ENCODE peak calls at places on chromosome 11, in four cellular contexts. Y is sigmoid colon; J is activated CD8-positive, alpha-beta T cell treated with anti-CD3 and anti-CD28 coated beads for 36 hours; A is B cell. O is an unnamed sample.

GRCh38 chr11:132943737-132944556 is 588.4 kb downstream of the OPCML start:
- DNase-seq in Y (no peak), A (no peak), J (no peak), O (no peak)

GRCh38 chr11:76888989-76889388 is 28.3 kb downstream of the ACER3 start:
- DNase-seq in Y (no peak), A (no peak), J (no peak), O (no peak)

GRCh38 chr11:8671242-8671641 is 11.2 kb downstream of the TRIM66 start:
- DNase-seq in A (no peak), J (no peak), Y (peak; percentile 86), O (no peak)

GRCh38 chr11:118060879-118061278 is 16.0 kb upstream of the TMPRSS4 start:
- DNase-seq in Y (peak; percentile 64), J (no peak), A (no peak), O (no peak)

GRCh38 chr11:72225411-72225951 is 914 bp downstream of the INPPL1 start:
- DNase-seq in Y (peak; percentile 64), A (peak; percentile 52), J (peak; percentile 61), O (no peak)

GRCh38 chr11:95790123-95790932 is at the start of gene CEP57:
- DNase-seq in A (peak; percentile 93), J (peak; percentile 98), Y (peak; percentile 98), O (peak; percentile 96)

GRCh38 chr11:34160049-34160721 is 54.8 kb downstream of the NAT10 start:
- DNase-seq in J (no peak), Y (no peak), A (no peak), O (no peak)

GRCh38 chr11:70842256-70842655 is 410.1 kb downstream of the SHANK2 start:
- DNase-seq in A (no peak), J (no peak), Y (no peak), O (no peak)

GRCh38 chr11:116775975-116776374 is 3.2 kb upstream of the BUD13 start:
- DNase-seq in J (no peak), Y (no peak), A (no peak), O (no peak)

GRCh38 chr11:71247551-71248250 is 4.7 kb downstream of the SHANK2 start:
- DNase-seq in J (no peak), A (no peak), Y (peak; percentile 54), O (peak; percentile 73)

GRCh38 chr11:88474655-88475054 is 137.1 kb upstream of the CTSC start:
- DNase-seq in A (no peak), J (no peak), Y (no peak), O (no peak)

GRCh38 chr11:67496113-67496512 is 9.1 kb downstream of the PITPNM1 start:
- DNase-seq in J (no peak), A (no peak), Y (no peak), O (no peak)

GRCh38 chr11:111069076-111069475 is 176.4 kb upstream of the POU2AF2 start:
- DNase-seq in A (no peak), J (no peak), Y (no peak), O (no peak)

GRCh38 chr11:68470304-68470811 is 9.8 kb downstream of the PPP6R3 start:
- DNase-seq in J (peak; percentile 12), Y (no peak), A (no peak), O (no peak)

GRCh38 chr11:94302806-94303205 is 1.6 kb upstream of the IZUMO1R start:
- DNase-seq in A (no peak), J (no peak), Y (no peak), O (no peak)
- TF ChIP-seq CTCF in A (no peak), J (no peak), Y (no peak), O (no peak)

DNA sequence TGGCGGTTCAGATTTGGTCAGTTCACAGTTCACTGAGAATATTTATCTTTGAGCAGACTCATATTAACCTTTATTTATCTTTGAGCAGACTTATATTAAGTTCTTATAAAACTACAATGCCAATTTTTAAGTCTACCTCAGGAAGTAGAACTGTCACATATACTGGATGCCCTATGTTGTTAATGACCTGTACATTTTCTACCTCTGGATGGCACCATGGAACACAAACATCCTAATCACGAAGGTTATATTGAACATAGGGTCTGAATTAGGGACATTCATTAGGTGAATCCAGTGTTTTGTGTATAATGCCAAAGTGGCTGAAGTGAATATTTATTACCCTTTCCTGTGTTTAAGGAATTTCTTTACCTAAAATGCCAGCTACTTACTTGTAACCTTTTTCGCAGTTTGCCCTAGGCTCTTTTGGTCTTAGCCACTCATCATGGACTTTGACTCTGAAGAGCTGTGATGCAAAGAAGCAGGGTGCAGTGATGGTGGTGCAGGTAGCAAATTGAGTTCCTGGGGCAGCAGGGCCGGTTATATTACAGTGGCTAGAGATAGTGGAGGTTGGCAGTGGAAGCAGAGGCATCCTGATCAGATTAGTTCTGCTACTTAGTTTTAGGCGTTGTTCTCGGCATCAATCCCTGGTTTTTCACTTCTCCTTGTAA is 71.8 kb downstream of the STIM1 start:
- DNase-seq in J (no peak), A (no peak), Y (no peak), O (no peak)
- TF ChIP-seq CTCF in J (no peak), A (no peak), Y (no peak), O (peak; percentile 36)

DNA sequence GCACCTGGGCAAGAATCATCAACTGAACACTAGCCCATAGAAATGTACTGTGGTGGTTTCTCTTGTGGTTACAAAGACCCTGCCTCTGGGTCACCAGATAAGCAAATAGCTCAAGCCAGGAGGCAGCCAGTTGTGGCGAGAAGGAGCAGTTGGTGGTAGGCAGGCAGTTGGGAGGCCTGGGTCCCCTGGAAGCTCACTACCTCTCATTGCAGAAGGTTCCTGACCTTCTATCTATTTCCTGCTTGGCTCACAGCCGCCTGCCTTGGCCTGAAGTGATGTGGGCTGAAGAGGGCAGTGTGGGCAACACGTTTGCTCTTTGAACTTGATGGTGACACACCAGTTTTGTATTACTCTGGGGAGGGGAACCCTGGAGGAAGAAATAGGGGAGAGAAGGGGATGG is 34.7 kb downstream of the NECTIN1 start:
- DNase-seq in Y (no peak), A (no peak), J (peak; percentile 35), O (no peak)
- TF ChIP-seq CTCF in Y (no peak), A (no peak), J (no peak), O (no peak)

GRCh38 chr11:90113541-90113940 is 20.9 kb upstream of the NAALAD2 start:
- DNase-seq in A (no peak), J (no peak), Y (no peak), O (no peak)
- TF ChIP-seq CTCF in A (peak; percentile 30), J (peak; percentile 38), Y (no peak), O (peak; percentile 82)

DNA sequence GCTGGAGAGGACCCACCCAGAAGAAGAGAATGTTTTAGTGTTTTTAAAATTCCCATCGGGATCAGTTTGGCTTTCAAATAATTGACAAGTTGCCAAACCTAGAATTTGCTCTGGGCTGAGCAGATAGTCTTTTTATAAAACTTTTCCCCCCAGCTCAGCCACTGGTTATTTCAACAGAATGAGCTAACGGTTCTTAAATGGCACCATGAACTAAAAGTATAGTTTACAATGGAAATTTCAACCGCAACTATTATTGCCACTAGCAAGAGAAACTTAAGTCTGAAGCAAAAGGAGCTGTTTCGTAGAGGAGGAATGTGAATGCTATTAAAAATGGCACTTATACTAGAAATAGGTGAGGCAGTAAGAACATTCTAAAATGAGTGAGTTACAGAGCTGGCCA is 3.4 kb downstream of the DKK3 start:
- DNase-seq in A (no peak), Y (no peak), J (no peak), O (no peak)
- TF ChIP-seq CTCF in A (no peak), Y (no peak), J (no peak), O (no peak)

DNA sequence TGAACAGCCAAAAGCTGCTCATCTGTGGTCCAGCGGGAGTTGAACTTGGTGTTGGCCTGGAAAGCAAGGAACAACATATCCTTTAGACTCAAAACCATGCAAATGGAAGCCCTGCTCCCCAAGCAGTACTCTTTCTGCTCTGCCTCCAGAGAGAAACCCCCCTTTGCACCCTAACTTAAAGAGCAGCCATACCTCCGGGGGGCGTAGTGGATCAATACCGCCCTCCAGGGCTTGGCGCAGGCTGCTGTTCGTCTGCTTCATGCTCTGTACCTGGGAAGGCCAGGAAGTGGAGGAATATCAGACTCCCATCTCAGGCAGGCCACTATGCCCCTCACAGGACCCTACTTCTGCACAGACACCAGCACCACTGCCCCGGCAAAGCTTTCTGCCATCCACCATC is 4.3 kb downstream of the RCOR2 start:
- DNase-seq in Y (no peak), A (no peak), J (no peak), O (no peak)
- TF ChIP-seq CTCF in Y (no peak), A (no peak), J (no peak), O (no peak)

O was measured in chondrocyte.